ENCODE peak calls at places on chromosomes 12 and 14, in ten cellular contexts. One of them, this sample, is unnamed.

GRCh38 chr14:97924922-97925613 is 1127.9 kb downstream of the VRK1 start:
- DNase-seq in iris pigment epithelial cell: no peak
- DNase-seq in kidney: no peak
- DNase-seq in OCI-M1: no peak
- DNase-seq in GM19239: no peak
- DNase-seq in fibroblast of gingiva: no peak
- DNase-seq in substantia nigra: no peak
- DNase-seq in Caco-2: no peak
- DNase-seq in H9: no peak
- DNase-seq in ACHN: no peak
- DNase-seq in this sample: no peak

GRCh38 chr12:84842406-84843013 is 70.1 kb downstream of the SLC6A15 start:
- DNase-seq in iris pigment epithelial cell: peak
- DNase-seq in kidney: no peak
- DNase-seq in OCI-M1: peak
- DNase-seq in GM19239: peak
- DNase-seq in fibroblast of gingiva: peak
- DNase-seq in substantia nigra: no peak
- DNase-seq in Caco-2: no peak
- DNase-seq in H9: no peak
- DNase-seq in ACHN: peak
- DNase-seq in this sample: no peak

GRCh38 chr12:118060301-118061010 is 523 bp downstream of the WSB2 start:
- DNase-seq in iris pigment epithelial cell: peak
- DNase-seq in kidney: peak
- DNase-seq in OCI-M1: peak
- DNase-seq in GM19239: peak
- DNase-seq in fibroblast of gingiva: no peak
- DNase-seq in substantia nigra: peak
- DNase-seq in Caco-2: peak
- DNase-seq in H9: peak
- DNase-seq in ACHN: peak
- DNase-seq in this sample: no peak

GRCh38 chr12:1925125-1925963 is 6.9 kb upstream of the CACNA2D4 start:
- DNase-seq in iris pigment epithelial cell: no peak
- DNase-seq in kidney: no peak
- DNase-seq in OCI-M1: no peak
- DNase-seq in GM19239: no peak
- DNase-seq in fibroblast of gingiva: no peak
- DNase-seq in substantia nigra: no peak
- DNase-seq in Caco-2: no peak
- DNase-seq in H9: peak
- DNase-seq in ACHN: no peak
- DNase-seq in this sample: peak

GRCh38 chr12:92272301-92272964 is 126.8 kb upstream of the BTG1 start:
- DNase-seq in iris pigment epithelial cell: no peak
- DNase-seq in kidney: no peak
- DNase-seq in OCI-M1: no peak
- DNase-seq in GM19239: no peak
- DNase-seq in fibroblast of gingiva: no peak
- DNase-seq in substantia nigra: no peak
- DNase-seq in Caco-2: no peak
- DNase-seq in H9: peak
- DNase-seq in ACHN: no peak
- DNase-seq in this sample: no peak

GRCh38 chr14:80213602-80214001 is 2.3 kb upstream of the DIO2 start:
- DNase-seq in iris pigment epithelial cell: peak
- DNase-seq in kidney: no peak
- DNase-seq in OCI-M1: peak
- DNase-seq in GM19239: peak
- DNase-seq in fibroblast of gingiva: peak
- DNase-seq in substantia nigra: peak
- DNase-seq in Caco-2: peak
- DNase-seq in H9: peak
- DNase-seq in ACHN: peak
- DNase-seq in this sample: no peak

GRCh38 chr14:52442602-52443001 is 109.7 kb downstream of the TXNDC16 start:
- DNase-seq in iris pigment epithelial cell: no peak
- DNase-seq in kidney: no peak
- DNase-seq in OCI-M1: no peak
- DNase-seq in GM19239: no peak
- DNase-seq in fibroblast of gingiva: no peak
- DNase-seq in substantia nigra: no peak
- DNase-seq in Caco-2: no peak
- DNase-seq in H9: no peak
- DNase-seq in ACHN: no peak
- DNase-seq in this sample: no peak

GRCh38 chr14:67524152-67524963 is 8.7 kb upstream of the PLEKHH1 start:
- DNase-seq in iris pigment epithelial cell: peak
- DNase-seq in kidney: no peak
- DNase-seq in OCI-M1: peak
- DNase-seq in GM19239: no peak
- DNase-seq in fibroblast of gingiva: no peak
- DNase-seq in substantia nigra: no peak
- DNase-seq in Caco-2: no peak
- DNase-seq in H9: no peak
- DNase-seq in ACHN: no peak
- DNase-seq in this sample: no peak

GRCh38 chr14:65297744-65298143 is 114.8 kb upstream of the FUT8 start:
- DNase-seq in iris pigment epithelial cell: no peak
- DNase-seq in kidney: no peak
- DNase-seq in OCI-M1: no peak
- DNase-seq in GM19239: no peak
- DNase-seq in fibroblast of gingiva: no peak
- DNase-seq in substantia nigra: no peak
- DNase-seq in Caco-2: peak
- DNase-seq in H9: no peak
- DNase-seq in ACHN: no peak
- DNase-seq in this sample: no peak

This sample was measured in dorsolateral prefrontal cortex.